ENCODE peak calls at places on chromosomes 13 and 19, in six cellular contexts. D, U, W, H, I and G are unnamed samples.

GRCh38 chr19:18991050-18991449 is 42.3 kb downstream of the SUGP2 start:
- DNase-seq in D (no peak), U (no peak), W (no peak), H (no peak), I (no peak), G (no peak)

GRCh38 chr19:9913237-9914000 is 22.9 kb downstream of the OLFM2 start:
- DNase-seq in D (no peak), U (no peak), W (no peak), H (no peak), I (no peak), G (no peak)

GRCh38 chr19:52735734-52736133 is 890 bp upstream of the ZNF611 start:
- DNase-seq in D (no peak), U (no peak), W (no peak), H (peak; percentile 39), I (no peak), G (peak; percentile 69)

GRCh38 chr19:30132312-30133075 is 190.5 kb downstream of the URI1 start:
- DNase-seq in D (no peak), U (no peak), W (no peak), H (no peak), I (no peak), G (no peak)

GRCh38 chr19:12733907-12734214 is 623 bp downstream of the TRIR start:
- DNase-seq in D (no peak), U (no peak), W (no peak), H (no peak), I (no peak), G (no peak)

GRCh38 chr13:20182231-20182846 is 10.4 kb downstream of the GJB2 start:
- DNase-seq in D (peak; percentile 18), U (peak; percentile 81), W (peak; percentile 14), H (peak; percentile 38), I (peak; percentile 84), G (peak; percentile 86)

GRCh38 chr13:45047394-45048328 is 58.3 kb downstream of the GPALPP1 start:
- DNase-seq in D (peak; percentile 56), U (peak; percentile 87), W (peak; percentile 50), H (peak; percentile 76), I (peak; percentile 88), G (peak; percentile 85)

GRCh38 chr13:99698010-99698815 is 196.9 kb downstream of the TM9SF2 start:
- DNase-seq in D (no peak), U (no peak), W (no peak), H (no peak), I (no peak), G (no peak)

GRCh38 chr13:34391071-34391470 is 551.0 kb upstream of the NBEA start:
- DNase-seq in D (no peak), U (peak; percentile 79), W (no peak), H (peak; percentile 60), I (no peak), G (peak; percentile 66)

GRCh38 chr19:46000497-46001246 is 5.4 kb downstream of the CCDC61 start:
- DNase-seq in D (peak; percentile 75), U (peak; percentile 66), W (peak; percentile 68), H (no peak), I (no peak), G (no peak)

GRCh38 chr13:30895773-30896172 is 10.3 kb upstream of the MEDAG start:
- DNase-seq in D (no peak), U (peak; percentile 82), W (no peak), H (peak; percentile 87), I (peak; percentile 96), G (no peak)

GRCh38 chr19:56245062-56245740 is 27.3 kb upstream of the EDDM13 start:
- DNase-seq in D (no peak), U (peak; percentile 6), W (no peak), H (no peak), I (no peak), G (peak; percentile 37)

GRCh38 chr13:95644611-95645052 is at the start of gene DZIP1:
- DNase-seq in D (no peak), U (peak; percentile 73), W (no peak), H (peak; percentile 81), I (peak; percentile 91), G (peak; percentile 40)

GRCh38 chr19:51186323-51186722 is 38.6 kb upstream of the CD33 start:
- DNase-seq in D (no peak), U (no peak), W (no peak), H (no peak), I (no peak), G (no peak)

GRCh38 chr19:55091126-55091910 is 15.6 kb downstream of the EPS8L1 start:
- DNase-seq in D (no peak), U (no peak), W (no peak), H (no peak), I (no peak), G (no peak)

GRCh38 chr19:16327911-16328823 is 3.5 kb downstream of the KLF2 start:
- DNase-seq in D (peak; percentile 65), U (peak; percentile 77), W (peak; percentile 57), H (no peak), I (peak; percentile 94), G (no peak)

GRCh38 chr13:40660270-40660669 is 6.2 kb downstream of the FOXO1 start:
- DNase-seq in D (no peak), U (no peak), W (no peak), H (no peak), I (peak; percentile 75), G (no peak)

GRCh38 chr19:17703823-17704463 is 15.3 kb upstream of the MAP1S start:
- DNase-seq in D (peak; percentile 62), U (peak; percentile 27), W (peak; percentile 45), H (peak; percentile 36), I (peak; percentile 66), G (peak; percentile 52)

GRCh38 chr13:34847751-34848150 is 94.3 kb upstream of the NBEA start:
- DNase-seq in D (no peak), U (peak; percentile 8), W (no peak), H (no peak), I (no peak), G (peak; percentile 43)

GRCh38 chr19:43462383-43462782 is 3.0 kb downstream of the LYPD3 start:
- DNase-seq in D (no peak), U (no peak), W (no peak), H (no peak), I (no peak), G (no peak)

GRCh38 chr19:43463381-43464088 is 1.9 kb downstream of the LYPD3 start:
- DNase-seq in D (peak; percentile 99), U (peak; percentile 97), W (peak; percentile 99), H (peak; percentile 91), I (peak; percentile 94), G (peak; percentile 91)

GRCh38 chr19:43461303-43461702 is 4.1 kb downstream of the LYPD3 start:
- DNase-seq in D (no peak), U (no peak), W (no peak), H (no peak), I (no peak), G (no peak)

GRCh38 chr19:43464089-43464775 is 1.2 kb downstream of the LYPD3 start:
- DNase-seq in D (no peak), U (no peak), W (no peak), H (no peak), I (no peak), G (no peak)

GRCh38 chr19:43462887-43463380 is 2.5 kb downstream of the LYPD3 start:
- DNase-seq in D (no peak), U (no peak), W (no peak), H (no peak), I (no peak), G (no peak)
- H3K4me3 ChIP-seq in D (peak overlapping the region; percentile 94), U (peak overlapping the region; percentile 91), W (peak overlapping the region; percentile 62), H (peak overlapping the region; percentile 74), I (peak overlapping the region; percentile 76), G (peak overlapping the region; percentile 81)

GRCh38 chr13:113110852-113111315 is 5.3 kb downstream of the F7 start:
- DNase-seq in D (no peak), U (no peak), W (no peak), H (no peak), I (no peak), G (no peak)
- H3K4me3 ChIP-seq in D (peak overlapping the region; percentile 32), U (no peak overlapping the region), W (peak overlapping the region; percentile 68), H (no peak overlapping the region), I (no peak overlapping the region), G (no peak overlapping the region)

GRCh38 chr13:49253997-49254396 is 6.3 kb downstream of the CDADC1 start:
- DNase-seq in D (no peak), U (no peak), W (no peak), H (no peak), I (no peak), G (no peak)

GRCh38 chr13:49262634-49263033 is 14.9 kb downstream of the CDADC1 start:
- DNase-seq in D (no peak), U (no peak), W (no peak), H (no peak), I (no peak), G (no peak)

GRCh38 chr13:49259586-49259985 is 11.9 kb downstream of the CDADC1 start:
- DNase-seq in D (no peak), U (no peak), W (no peak), H (no peak), I (no peak), G (no peak)

GRCh38 chr13:49256841-49257240 is 9.1 kb downstream of the CDADC1 start:
- DNase-seq in D (no peak), U (no peak), W (no peak), H (no peak), I (peak; percentile 43), G (no peak)

GRCh38 chr13:49258097-49258796 is 10.5 kb downstream of the CDADC1 start:
- DNase-seq in D (no peak), U (no peak), W (no peak), H (no peak), I (no peak), G (no peak)
- H3K4me3 ChIP-seq in D (peak overlapping the region; percentile 50), U (no peak overlapping the region), W (peak overlapping the region; percentile 53), H (no peak overlapping the region), I (no peak overlapping the region), G (no peak overlapping the region)

GRCh38 chr13:27969073-27969865 is at the start of gene CDX2:
- DNase-seq in D (no peak), U (no peak), W (no peak), H (no peak), I (no peak), G (no peak)

GRCh38 chr13:27971776-27972618 is 2.9 kb upstream of the CDX2 start:
- DNase-seq in D (no peak), U (no peak), W (no peak), H (no peak), I (no peak), G (no peak)

GRCh38 chr13:27969866-27970229 is 733 bp upstream of the CDX2 start:
- DNase-seq in D (no peak), U (no peak), W (no peak), H (no peak), I (no peak), G (no peak)

GRCh38 chr13:27971236-27971645 is 2.1 kb upstream of the CDX2 start:
- DNase-seq in D (no peak), U (no peak), W (no peak), H (no peak), I (no peak), G (no peak)

DNA sequence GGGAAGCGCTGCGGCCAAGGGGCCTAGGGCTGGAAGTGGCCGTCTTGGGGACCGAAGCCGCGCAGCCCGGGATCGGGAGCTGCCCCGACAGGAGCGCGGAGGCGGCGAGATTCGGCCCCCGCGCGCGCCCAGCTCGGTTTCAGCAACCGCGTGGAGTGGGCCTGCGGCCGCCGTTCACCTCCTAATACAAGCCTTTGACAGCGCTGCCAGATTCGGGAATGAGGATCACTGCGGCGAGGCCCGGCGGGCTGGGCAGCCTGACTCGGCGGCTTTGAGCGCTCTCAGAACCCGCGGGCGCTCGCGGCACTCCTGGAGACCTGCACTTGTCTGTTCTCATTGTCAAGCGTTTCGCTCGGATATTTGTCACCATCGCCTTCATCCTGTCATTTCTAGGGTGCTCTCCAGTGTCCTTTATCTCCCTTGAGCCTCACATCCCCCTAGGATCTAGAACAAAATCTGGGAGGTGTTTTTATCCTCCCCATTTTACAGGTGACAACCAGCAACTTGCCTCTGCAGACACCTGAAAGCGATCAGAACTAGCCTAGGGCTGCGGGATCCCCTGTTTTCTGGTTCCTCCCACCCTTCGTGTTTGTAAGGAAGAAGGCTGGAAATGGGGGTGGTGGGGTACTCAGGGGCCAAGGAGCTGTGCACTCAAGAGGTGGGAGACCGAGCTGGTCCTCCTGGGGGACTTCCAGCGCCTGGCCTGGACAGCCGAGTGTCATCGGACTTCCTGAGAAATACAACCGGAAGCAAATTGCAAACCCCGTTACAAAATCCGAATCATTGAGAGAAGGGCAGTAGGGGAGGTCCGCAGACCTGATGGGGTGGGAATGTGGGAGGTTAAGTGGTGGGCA is 1.5 kb upstream of the CDX2 start:
- DNase-seq in D (no peak), U (no peak), W (no peak), H (no peak), I (no peak), G (no peak)
- H3K4me3 ChIP-seq in D (no peak overlapping the region), U (no peak overlapping the region), W (no peak overlapping the region), H (no peak overlapping the region), I (no peak overlapping the region), G (no peak overlapping the region)